ENCODE peak calls at places on chromosome 2, in ten cellular contexts. Y, L, U, G, I, T, W, A, P and S are unnamed samples.

GRCh38 chr2:222305510-222306392 is 7.0 kb upstream of the PAX3 start:
- DNase-seq in W (no peak), A (no peak), I (no peak), Y (no peak), T (no peak), G (no peak), P (no peak), L (no peak), U (no peak), S (no peak)

GRCh38 chr2:222864296-222864695 is 3.5 kb downstream of the ACSL3 start:
- DNase-seq in L (peak; percentile 9), I (no peak), T (peak; percentile 61), Y (peak; percentile 92), G (no peak), U (peak; percentile 84), W (peak; percentile 84), P (peak; percentile 47), A (peak; percentile 71), S (peak; percentile 82)

GRCh38 chr2:63424329-63425078 is 163.8 kb downstream of the WDPCP start:
- DNase-seq in A (no peak), L (peak; percentile 5), G (peak; percentile 58), I (peak; percentile 9), W (peak; percentile 59), U (peak; percentile 41), P (no peak), Y (peak; percentile 87), T (peak; percentile 62), S (no peak)

GRCh38 chr2:37350034-37350433 is 5.6 kb downstream of the QPCT start:
- DNase-seq in L (peak; percentile 42), U (no peak), A (no peak), W (peak; percentile 46), I (no peak), P (peak; percentile 7), Y (no peak), G (no peak), T (peak; percentile 67), S (no peak)

GRCh38 chr2:231709636-231709980 is 1.3 kb downstream of the PTMA start:
- DNase-seq in L (peak; percentile 61), G (peak; percentile 17), Y (no peak), A (no peak), U (no peak), P (peak; percentile 47), T (no peak), I (no peak), W (no peak), S (peak; percentile 83)

GRCh38 chr2:39469807-39470206 is 32.7 kb upstream of the MAP4K3 start:
- DNase-seq in I (no peak), W (peak; percentile 40), G (peak; percentile 22), L (peak; percentile 61), Y (peak; percentile 66), P (peak; percentile 66), U (peak; percentile 70), A (peak; percentile 76), T (peak; percentile 88), S (peak; percentile 15)

GRCh38 chr2:166321076-166321475 is 54.7 kb downstream of the SCN9A start:
- DNase-seq in T (no peak), U (peak; percentile 39), Y (no peak), G (no peak), L (no peak), I (no peak), A (peak; percentile 30), W (no peak), P (no peak), S (no peak)

GRCh38 chr2:124131271-124131670 is 106.2 kb downstream of the CNTNAP5 start:
- DNase-seq in U (no peak), I (no peak), T (no peak), W (no peak), A (no peak), G (no peak), L (no peak), P (no peak), Y (no peak), S (no peak)

GRCh38 chr2:105395691-105396090 is 3.2 kb downstream of the FHL2 start:
- DNase-seq in T (no peak), G (no peak), L (no peak), Y (no peak), W (no peak), I (no peak), U (no peak), P (no peak), A (no peak), S (no peak)

GRCh38 chr2:37349376-37349775 is 4.9 kb downstream of the QPCT start:
- DNase-seq in Y (peak; percentile 83), G (no peak), U (no peak), L (no peak), I (no peak), P (no peak), A (no peak), T (peak; percentile 27), W (no peak), S (no peak)

GRCh38 chr2:119367472-119368099 is 809 bp downstream of the DBI start:
- DNase-seq in W (peak; percentile 11), L (peak; percentile 76), P (peak; percentile 57), U (no peak), G (peak; percentile 40), T (peak; percentile 73), I (peak; percentile 45), A (no peak), Y (peak; percentile 76), S (peak; percentile 90)

GRCh38 chr2:170582747-170583463 is 132.2 kb upstream of the SP5 start:
- DNase-seq in I (no peak), G (no peak), T (no peak), P (no peak), A (peak; percentile 0), L (no peak), U (no peak), W (no peak), Y (peak; percentile 21), S (no peak)

GRCh38 chr2:148642112-148642744 is 2.3 kb upstream of the EPC2 start:
- DNase-seq in P (no peak), A (no peak), U (no peak), I (no peak), Y (no peak), W (no peak), L (no peak), T (peak; percentile 54), G (no peak), S (no peak)

GRCh38 chr2:222982010-222982908 is 69.7 kb upstream of the KCNE4 start:
- DNase-seq in I (no peak), U (peak; percentile 89), P (peak; percentile 67), L (peak; percentile 81), W (peak; percentile 93), T (peak; percentile 52), Y (peak; percentile 93), A (peak; percentile 74), G (peak; percentile 21), S (peak; percentile 73)

GRCh38 chr2:240440251-240440650 is 4.8 kb downstream of the GPC1 start:
- DNase-seq in A (no peak), G (no peak), P (no peak), L (no peak), W (no peak), U (no peak), T (no peak), I (no peak), Y (no peak), S (no peak)

GRCh38 chr2:241256168-241256545 is 59.3 kb downstream of the HDLBP start:
- DNase-seq in G (no peak), I (no peak), L (no peak), T (no peak), P (no peak), A (no peak), Y (no peak), W (no peak), U (no peak), S (peak; percentile 13)

GRCh38 chr2:120428748-120429147 is 82.8 kb downstream of the INHBB start:
- DNase-seq in I (no peak), A (no peak), P (no peak), G (no peak), Y (no peak), W (no peak), L (no peak), U (no peak), T (no peak), S (peak; percentile 70)

DNA sequence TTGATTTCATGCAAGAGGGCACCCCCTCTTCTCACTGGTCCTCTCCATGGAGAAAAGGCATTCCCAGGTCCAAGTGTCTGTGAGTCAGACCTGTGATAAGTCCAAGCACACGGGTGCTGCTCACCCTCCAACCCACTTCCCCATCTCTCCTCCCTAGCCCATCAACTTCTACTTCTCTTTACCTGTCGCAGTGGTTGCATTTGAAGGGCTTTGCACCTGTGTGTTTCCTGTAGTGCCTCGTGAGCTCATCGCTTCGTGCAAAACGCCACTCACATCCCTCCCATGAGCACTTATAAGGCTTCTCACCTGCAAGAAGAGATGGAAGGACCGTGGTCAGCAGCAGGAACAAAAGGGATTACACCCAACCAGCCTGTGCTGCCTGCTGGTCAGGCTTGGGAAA is 77.5 kb downstream of the KLF7 start:
- DNase-seq in G (no peak), A (no peak), W (no peak), Y (no peak), U (no peak), T (no peak), P (no peak), I (no peak), L (no peak), S (no peak)
- H3K4me2 ChIP-seq in G (no peak overlapping the region), A (no peak overlapping the region), W (no peak overlapping the region), Y (no peak overlapping the region), U (no peak overlapping the region), T (no peak overlapping the region), P (no peak overlapping the region), I (no peak overlapping the region), L (no peak overlapping the region), S (no peak overlapping the region)

DNA sequence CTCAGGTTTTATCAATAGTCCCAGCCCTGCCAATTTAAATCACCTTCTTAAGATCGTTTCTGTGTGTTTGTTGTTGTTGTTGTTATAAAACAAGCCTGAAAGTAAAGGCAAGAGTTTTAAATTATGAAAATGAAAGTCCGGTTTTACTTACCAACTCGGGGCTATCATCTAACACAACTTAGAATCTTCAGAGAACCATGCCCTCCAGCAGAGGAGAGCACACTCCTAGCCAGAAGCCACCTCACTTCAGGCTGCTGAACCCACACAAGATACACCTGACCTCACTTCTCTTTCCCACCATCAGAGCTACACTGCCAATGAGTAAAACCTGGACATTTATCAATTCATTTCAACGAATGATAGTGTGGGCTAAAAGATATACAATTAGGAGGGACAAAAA is 335.2 kb downstream of the IRS1 start:
- DNase-seq in Y (no peak), T (no peak), W (no peak), A (no peak), L (no peak), G (no peak), U (no peak), P (no peak), I (no peak), S (no peak)
- H3K4me2 ChIP-seq in Y (no peak overlapping the region), T (no peak overlapping the region), W (no peak overlapping the region), A (no peak overlapping the region), L (no peak overlapping the region), G (no peak overlapping the region), U (no peak overlapping the region), P (no peak overlapping the region), I (no peak overlapping the region), S (no peak overlapping the region)

GRCh38 chr2:157256621-157257020 is 884 bp upstream of the GALNT5 start:
- DNase-seq in L (no peak), P (no peak), T (no peak), I (no peak), W (peak; percentile 23), A (peak; percentile 29), G (no peak), Y (no peak), U (peak; percentile 52), S (no peak)
- H3K4me2 ChIP-seq in L (no peak overlapping the region), P (no peak overlapping the region), T (no peak overlapping the region), I (peak overlapping the region; percentile 92), W (no peak overlapping the region), A (no peak overlapping the region), G (peak overlapping the region; percentile 76), Y (no peak overlapping the region), U (peak overlapping the region; percentile 85), S (peak overlapping the region; percentile 92)

GRCh38 chr2:220779918-220780317 is 792.2 kb downstream of the EPHA4 start:
- DNase-seq in I (no peak), T (no peak), P (no peak), A (peak; percentile 90), W (peak; percentile 85), Y (no peak), U (peak; percentile 92), G (no peak), L (no peak), S (no peak)
- H3K4me2 ChIP-seq in I (peak overlapping the region; percentile 28), T (no peak overlapping the region), P (no peak overlapping the region), A (peak overlapping the region; percentile 55), W (no peak overlapping the region), Y (no peak overlapping the region), U (peak overlapping the region; percentile 86), G (no peak overlapping the region), L (no peak overlapping the region), S (no peak overlapping the region)